ENCODE peak calls at places on chromosomes 2 and 18, in seven cellular contexts. H, X, R, V, C, S and A are unnamed samples.

GRCh38 chr2:143842836-143843235 is 677.1 kb downstream of the ZEB2 start:
- DNase-seq in H (no peak), X (no peak), R (no peak), V (no peak), C (no peak), S (no peak), A (no peak)

GRCh38 chr18:6920099-6920955 is 190.8 kb downstream of the ARHGAP28 start:
- DNase-seq in H (no peak), X (peak), R (peak), V (peak), C (no peak), S (no peak), A (peak)

GRCh38 chr2:233990261-233990798 is 60.2 kb upstream of the SPP2 start:
- DNase-seq in H (no peak), X (no peak), R (no peak), V (no peak), C (no peak), S (no peak), A (no peak)

GRCh38 chr18:48412339-48412929 is 3.3 kb upstream of the ZBTB7C start:
- DNase-seq in H (no peak), X (peak), R (no peak), V (peak), C (no peak), S (no peak), A (peak)

GRCh38 chr18:24397131-24397693 is 412 bp downstream of the OSBPL1A start:
- DNase-seq in H (no peak), X (peak), R (peak), V (no peak), C (peak), S (peak), A (peak)

GRCh38 chr2:227720680-227721079 is 2.9 kb upstream of the SLC19A3 start:
- DNase-seq in H (no peak), X (no peak), R (no peak), V (no peak), C (no peak), S (no peak), A (no peak)

GRCh38 chr18:50268022-50268747 is 1.9 kb upstream of the CFAP53 start:
- DNase-seq in H (peak), X (peak), R (peak), V (no peak), C (peak), S (peak), A (peak)

GRCh38 chr2:188725981-188726380 is 248.2 kb upstream of the COL3A1 start:
- DNase-seq in H (no peak), X (no peak), R (peak), V (no peak), C (no peak), S (no peak), A (no peak)

DNA sequence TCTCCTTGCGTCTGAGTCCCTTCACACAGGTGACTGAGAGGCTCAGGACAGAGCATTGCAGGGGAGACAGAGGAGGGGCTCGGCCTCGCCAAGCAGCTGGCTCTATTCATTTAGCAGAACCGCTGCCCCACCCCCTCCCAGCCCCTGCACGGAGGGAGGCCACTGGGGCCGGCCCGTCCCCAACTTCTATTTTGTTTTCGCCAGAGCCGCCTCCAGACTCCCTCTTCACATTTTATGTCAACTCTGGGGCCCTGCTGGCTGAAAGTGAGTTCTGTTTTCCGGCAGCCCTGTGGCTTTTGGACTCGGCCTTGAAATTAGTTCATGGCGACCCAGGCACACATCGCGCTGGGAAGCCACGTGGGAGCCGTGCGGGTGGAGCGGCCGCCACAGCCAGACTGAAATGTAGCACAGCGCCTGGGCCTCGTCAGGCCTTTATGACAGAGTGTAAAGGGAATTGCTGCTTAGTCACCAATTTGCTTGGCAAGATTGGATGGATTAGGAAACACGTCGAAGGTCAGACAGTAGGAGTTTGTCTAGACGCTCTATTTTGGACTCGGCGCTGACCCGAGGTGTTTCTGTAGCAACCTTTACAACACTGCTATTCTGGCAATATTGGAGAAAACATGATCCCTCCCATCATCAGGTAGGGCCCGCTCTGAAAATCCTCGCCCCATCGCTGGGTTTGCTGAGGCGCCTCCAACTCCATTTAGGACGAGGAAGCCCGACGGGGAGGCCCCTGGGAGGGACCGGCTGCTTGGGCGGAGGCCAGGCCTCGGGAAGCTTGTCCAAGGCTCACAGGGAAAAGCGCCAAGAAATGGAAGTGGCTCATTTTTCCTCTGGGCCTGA is 90.7 kb upstream of the CTDP1 start:
- DNase-seq in H (peak), X (peak), R (peak), V (no peak), C (peak), S (peak), A (no peak)
- H3K4me3 ChIP-seq in H (no peak), X (no peak), R (no peak), V (no peak), C (no peak), S (peak), A (no peak)

GRCh38 chr18:55908790-55909408 is 320.9 kb upstream of the TCF4 start:
- DNase-seq in H (no peak), X (no peak), R (peak), V (no peak), C (no peak), S (no peak), A (no peak)
- TF ChIP-seq CTCF in H (no peak), X (no peak), R (no peak), V (no peak), C (no peak), S (no peak), A (no peak)

GRCh38 chr18:28760299-28760698 is 583.4 kb upstream of the CDH2 start:
- DNase-seq in H (no peak), X (no peak), R (no peak), V (no peak), C (no peak), S (no peak), A (no peak)

GRCh38 chr18:28757466-28758008 is 580.6 kb upstream of the CDH2 start:
- DNase-seq in H (no peak), X (no peak), R (no peak), V (no peak), C (no peak), S (no peak), A (no peak)
- H3K27ac ChIP-seq in H (no peak), X (no peak), R (no peak), V (no peak), C (no peak), S (no peak), A (no peak)

GRCh38 chr2:191675807-191676667 is 1.9 kb upstream of the NABP1 start:
- DNase-seq in H (peak), X (no peak), R (no peak), V (no peak), C (peak), S (peak), A (no peak)
- H3K4me3 ChIP-seq in H (no peak), X (no peak), R (no peak), V (no peak), C (no peak), S (no peak), A (no peak)

DNA sequence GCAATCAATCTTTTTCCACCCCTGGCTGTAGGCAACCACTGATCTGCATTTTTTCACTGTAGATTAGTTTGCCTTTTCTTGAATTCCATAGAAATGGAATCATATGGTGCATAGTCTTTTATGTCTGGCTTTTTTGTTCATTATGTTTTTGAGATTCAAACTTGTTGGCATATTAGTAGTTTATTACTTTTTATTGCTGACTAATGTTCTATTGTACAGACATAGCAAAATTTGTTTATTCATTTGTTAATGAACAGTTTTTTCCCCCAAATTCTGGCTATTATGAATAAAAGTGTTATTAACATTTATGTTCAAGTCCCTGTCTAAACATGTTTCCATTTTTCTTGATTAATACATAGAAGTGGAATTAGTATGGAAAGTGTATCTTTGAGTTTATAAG is 21.4 kb upstream of the WDSUB1 start:
- DNase-seq in H (no peak), X (no peak), R (no peak), V (no peak), C (no peak), S (no peak), A (no peak)
- TF ChIP-seq CTCF in H (no peak), X (no peak), R (no peak), V (no peak), C (no peak), S (no peak), A (no peak)

GRCh38 chr2:47844162-47844561 is 61.2 kb downstream of the MSH6 start:
- DNase-seq in H (no peak), X (no peak), R (no peak), V (no peak), C (no peak), S (no peak), A (no peak)
- H3K27ac ChIP-seq in H (no peak), X (peak), R (no peak), V (no peak), C (no peak), S (no peak), A (no peak)

GRCh38 chr2:152924219-152924618 is 205.8 kb downstream of the ARL6IP6 start:
- DNase-seq in H (no peak), X (no peak), R (no peak), V (no peak), C (no peak), S (no peak), A (no peak)

GRCh38 chr2:152924722-152925121 is 206.3 kb downstream of the ARL6IP6 start:
- DNase-seq in H (peak), X (no peak), R (no peak), V (no peak), C (peak), S (no peak), A (no peak)

GRCh38 chr2:152925540-152926448 is 207.4 kb downstream of the ARL6IP6 start:
- DNase-seq in H (peak), X (peak), R (no peak), V (peak), C (peak), S (peak), A (peak)

GRCh38 chr2:152929628-152930027 is 211.2 kb downstream of the ARL6IP6 start:
- DNase-seq in H (no peak), X (no peak), R (no peak), V (no peak), C (no peak), S (no peak), A (no peak)
- H3K4me3 ChIP-seq in H (no peak), X (no peak), R (no peak), V (no peak), C (no peak), S (no peak), A (no peak)

DNA sequence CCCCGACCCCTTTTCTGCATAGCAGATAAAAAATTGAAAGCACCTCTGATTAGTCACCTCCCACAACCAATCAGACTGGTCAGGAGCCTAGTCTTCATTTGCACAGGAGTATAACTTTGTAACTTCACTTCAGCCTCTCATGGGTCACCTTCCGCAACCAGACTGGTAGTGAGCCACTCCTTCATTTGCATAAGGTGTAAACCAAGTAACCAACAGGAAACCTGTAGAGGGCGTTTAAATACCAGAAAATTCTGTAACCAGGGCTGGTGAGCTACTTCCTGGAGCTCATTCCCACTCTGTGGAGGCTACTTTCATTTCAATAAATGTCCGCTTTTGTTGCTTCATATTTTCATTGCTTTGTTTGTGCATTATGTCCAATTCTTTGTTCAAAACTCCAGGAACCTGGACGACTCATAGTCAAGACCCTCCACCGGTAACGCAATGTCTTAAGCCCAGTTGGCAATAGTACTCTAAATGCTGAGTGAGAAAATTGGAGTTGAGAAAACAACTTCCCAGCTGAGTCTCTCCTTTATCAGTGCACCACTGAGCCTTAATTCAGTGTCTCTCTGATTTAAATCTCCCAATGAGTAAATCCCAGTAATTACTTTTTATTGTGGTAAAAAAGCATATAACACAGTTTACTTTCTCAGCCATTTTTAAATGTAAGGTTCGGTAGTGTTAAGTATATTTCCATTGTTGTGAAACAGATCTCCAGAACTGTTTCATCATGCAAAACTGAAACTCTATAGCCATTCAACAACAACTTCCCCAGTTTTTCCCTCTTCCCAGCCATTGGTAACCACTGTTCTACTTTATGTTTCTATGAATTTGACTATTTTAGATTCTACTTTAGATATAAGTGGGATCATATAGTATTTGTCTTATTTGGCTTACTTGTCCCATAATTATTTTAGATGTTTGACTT is 392.7 kb upstream of the SLC8A1 start:
- DNase-seq in H (no peak), X (peak), R (no peak), V (no peak), C (no peak), S (no peak), A (peak)
- TF ChIP-seq CTCF in H (peak), X (no peak), R (no peak), V (no peak), C (peak), S (no peak), A (peak)